ENCODE peak calls at places on chromosomes 5 and 9, in four cellular contexts. One of them, this sample, is unnamed.
A peak's percentile ranks its signal among the peaks of the same experiment; 100 is the strongest.

GRCh38 chr5:44603496-44604272 is 205.1 kb upstream of the MRPS30 start:
- DNase-seq in Panc1: no peak
- DNase-seq in brain microvascular endothelial cell: no peak
- DNase-seq in breast epithelium: no peak
- DNase-seq in this sample: no peak

GRCh38 chr5:77390795-77391194 is 101.3 kb downstream of the WDR41 start:
- DNase-seq in Panc1: no peak
- DNase-seq in breast epithelium: no peak
- DNase-seq in brain microvascular endothelial cell: peak; percentile 35
- DNase-seq in this sample: no peak

GRCh38 chr9:131397100-131397790 is 3.4 kb downstream of the PRRC2B start:
- DNase-seq in Panc1: no peak
- DNase-seq in brain microvascular endothelial cell: no peak
- DNase-seq in breast epithelium: peak; percentile 66
- DNase-seq in this sample: no peak

GRCh38 chr5:142235050-142235797 is 89.6 kb downstream of the SPRY4 start:
- DNase-seq in breast epithelium: peak; percentile 64
- DNase-seq in Panc1: no peak
- DNase-seq in brain microvascular endothelial cell: no peak
- DNase-seq in this sample: no peak

GRCh38 chr5:42813533-42813932 is 1.8 kb upstream of the SELENOP start:
- DNase-seq in breast epithelium: peak; percentile 25
- DNase-seq in brain microvascular endothelial cell: no peak
- DNase-seq in Panc1: no peak
- DNase-seq in this sample: no peak

GRCh38 chr5:69525490-69525889 is 32.9 kb downstream of the OCLN start:
- DNase-seq in brain microvascular endothelial cell: no peak
- DNase-seq in breast epithelium: no peak
- DNase-seq in Panc1: no peak
- DNase-seq in this sample: no peak

GRCh38 chr5:170252710-170253350 is 20.0 kb downstream of the C5orf58 start:
- DNase-seq in breast epithelium: no peak
- DNase-seq in Panc1: no peak
- DNase-seq in brain microvascular endothelial cell: no peak
- DNase-seq in this sample: no peak

GRCh38 chr9:20624201-20625002 is 2.1 kb upstream of the MLLT3 start:
- DNase-seq in Panc1: peak; percentile 15
- DNase-seq in brain microvascular endothelial cell: peak; percentile 57
- DNase-seq in breast epithelium: peak; percentile 24
- DNase-seq in this sample: peak; percentile 53

GRCh38 chr5:32163785-32164184 is 10.3 kb downstream of the GOLPH3 start:
- DNase-seq in brain microvascular endothelial cell: no peak
- DNase-seq in breast epithelium: no peak
- DNase-seq in Panc1: no peak
- DNase-seq in this sample: no peak
- H3K4me3 ChIP-seq in brain microvascular endothelial cell: no peak overlapping the region
- H3K4me3 ChIP-seq in breast epithelium: no peak overlapping the region
- H3K4me3 ChIP-seq in Panc1: no peak overlapping the region
- H3K4me3 ChIP-seq in this sample: no peak overlapping the region

DNA sequence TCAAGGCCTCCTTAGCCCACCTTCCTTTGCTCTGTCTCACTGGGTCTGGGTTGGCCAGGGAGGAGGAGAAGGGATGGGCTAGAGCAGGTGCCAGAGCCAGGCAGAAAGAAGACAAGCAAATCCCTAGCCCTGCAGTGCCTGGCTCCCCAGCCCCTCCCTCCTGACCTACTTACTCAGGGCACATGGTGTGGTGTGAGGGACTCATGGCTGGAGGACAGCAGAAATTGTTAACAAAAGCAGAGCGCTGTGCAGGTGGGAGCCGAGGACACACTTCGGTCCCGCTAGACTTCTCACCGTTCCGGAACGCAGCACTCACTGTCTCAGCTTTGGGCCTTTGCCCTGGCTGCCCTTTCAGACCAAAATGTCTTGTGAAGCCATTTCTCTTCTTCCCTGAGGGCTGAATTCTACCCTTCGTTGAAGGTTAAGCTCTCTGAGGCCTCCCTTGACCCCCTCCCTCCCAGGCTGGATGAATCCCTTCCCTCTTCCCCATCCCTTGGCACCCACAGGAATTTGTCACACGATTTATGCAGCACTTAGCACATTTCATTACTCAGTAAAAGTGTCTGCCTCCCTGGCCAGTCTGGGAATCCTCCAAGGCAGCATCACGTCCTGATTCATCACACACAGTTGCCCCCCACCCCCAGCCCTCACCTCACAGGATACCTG is 263.9 kb upstream of the TRPC7 start:
- DNase-seq in breast epithelium: no peak
- DNase-seq in Panc1: no peak
- DNase-seq in brain microvascular endothelial cell: no peak
- DNase-seq in this sample: no peak
- H3K27ac ChIP-seq in breast epithelium: no peak overlapping the region
- H3K27ac ChIP-seq in Panc1: no peak overlapping the region
- H3K27ac ChIP-seq in brain microvascular endothelial cell: no peak overlapping the region
- H3K27ac ChIP-seq in this sample: no peak overlapping the region

DNA sequence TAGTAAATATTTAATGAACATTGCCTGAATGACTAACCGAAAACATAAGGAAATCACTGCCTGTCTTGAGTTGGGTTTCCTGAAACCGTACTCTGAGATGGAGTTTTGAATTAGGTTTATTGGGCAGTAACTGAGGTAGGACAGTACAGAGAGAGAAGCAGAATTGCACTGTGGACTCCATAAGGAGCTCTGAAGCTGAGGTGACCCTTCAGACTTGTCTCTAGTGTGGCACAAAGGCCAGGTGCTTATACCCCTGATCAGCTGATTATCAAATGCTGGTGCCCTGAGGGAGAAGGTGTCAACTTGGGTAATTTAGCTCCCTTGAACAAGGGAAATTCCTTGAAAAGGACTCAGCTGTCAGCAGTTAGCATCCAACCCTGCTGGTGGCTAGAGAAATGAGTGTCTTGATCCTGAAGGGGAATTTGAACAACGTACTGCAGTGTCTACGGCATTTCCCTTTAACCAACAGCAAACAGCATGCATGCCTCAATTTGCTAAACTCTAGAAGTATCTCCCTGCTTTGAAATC is 135.0 kb upstream of the SMARCA2 start:
- DNase-seq in breast epithelium: no peak
- DNase-seq in brain microvascular endothelial cell: no peak
- DNase-seq in Panc1: no peak
- DNase-seq in this sample: no peak
- H3K4me3 ChIP-seq in breast epithelium: no peak overlapping the region
- H3K4me3 ChIP-seq in brain microvascular endothelial cell: no peak overlapping the region
- H3K4me3 ChIP-seq in Panc1: no peak overlapping the region
- H3K4me3 ChIP-seq in this sample: no peak overlapping the region

DNA sequence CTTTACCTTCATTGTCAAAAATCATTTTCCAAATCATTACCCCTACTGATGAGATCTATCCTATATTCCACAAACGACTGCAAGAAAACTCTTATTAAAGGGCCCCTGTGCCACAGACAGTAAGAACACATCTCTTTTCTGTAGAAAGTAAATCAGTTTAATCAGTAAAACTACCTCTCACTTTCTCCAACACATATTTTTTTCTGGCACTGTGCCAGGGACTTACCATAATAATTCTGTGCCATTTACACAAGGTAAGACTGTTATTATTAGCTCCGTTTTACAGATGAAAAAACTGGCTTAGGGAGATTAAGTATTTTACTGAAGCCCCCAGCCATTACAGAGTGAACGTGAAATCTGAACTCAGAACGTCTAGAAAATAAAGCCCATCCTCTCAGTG is 587.0 kb upstream of the COX7C start:
- DNase-seq in Panc1: no peak
- DNase-seq in brain microvascular endothelial cell: no peak
- DNase-seq in breast epithelium: no peak
- DNase-seq in this sample: no peak
- H3K27ac ChIP-seq in Panc1: no peak overlapping the region
- H3K27ac ChIP-seq in brain microvascular endothelial cell: no peak overlapping the region
- H3K27ac ChIP-seq in breast epithelium: no peak overlapping the region
- H3K27ac ChIP-seq in this sample: no peak overlapping the region

GRCh38 chr5:133050500-133050899 is 1.3 kb upstream of the HSPA4 start:
- DNase-seq in Panc1: no peak
- DNase-seq in breast epithelium: no peak
- DNase-seq in brain microvascular endothelial cell: no peak
- DNase-seq in this sample: no peak
- H3K4me3 ChIP-seq in Panc1: peak overlapping the region; percentile 96
- H3K4me3 ChIP-seq in breast epithelium: peak overlapping the region; percentile 97
- H3K4me3 ChIP-seq in brain microvascular endothelial cell: peak overlapping the region; percentile 99
- H3K4me3 ChIP-seq in this sample: peak overlapping the region; percentile 88

DNA sequence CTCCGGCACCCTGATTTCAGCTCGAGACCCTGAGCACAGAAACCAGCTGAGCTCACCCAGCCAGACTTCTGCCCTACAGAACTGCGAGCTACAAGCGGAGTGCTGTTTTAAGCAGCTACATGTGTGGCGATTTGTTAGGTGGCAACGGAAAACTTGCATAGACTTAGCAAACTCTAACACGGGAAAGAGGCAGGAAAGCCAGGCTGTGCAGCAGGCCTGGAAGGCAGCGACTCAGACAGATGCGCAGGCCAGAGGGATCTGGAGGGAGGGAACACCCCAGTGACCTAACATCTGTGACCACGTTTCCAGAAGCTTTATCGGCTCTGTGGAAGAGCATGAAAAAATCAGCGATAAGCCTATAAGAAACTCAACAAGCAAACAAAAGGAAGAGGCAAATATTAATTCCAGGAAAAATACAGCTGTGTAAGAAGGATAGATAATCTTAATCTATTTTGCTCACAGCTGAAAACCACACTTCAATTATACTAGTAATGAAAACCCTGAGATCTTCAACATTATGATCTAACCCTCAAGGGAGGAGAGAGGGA is 11.0 kb downstream of the UBAC1 start:
- DNase-seq in breast epithelium: no peak
- DNase-seq in brain microvascular endothelial cell: no peak
- DNase-seq in Panc1: no peak
- DNase-seq in this sample: no peak
- H3K27ac ChIP-seq in breast epithelium: peak overlapping the region; percentile 56
- H3K27ac ChIP-seq in brain microvascular endothelial cell: no peak overlapping the region
- H3K27ac ChIP-seq in Panc1: no peak overlapping the region
- H3K27ac ChIP-seq in this sample: no peak overlapping the region